ENCODE peak calls at places on chromosomes 2 and 18, in ten cellular contexts. One of them, this sample, is unnamed.

GRCh38 chr2:197107291-197108269 is 181.1 kb upstream of the PGAP1 start:
- DNase-seq in NCI-H524 treated with DMSO at 0.1 percent for 48 hours: no peak
- DNase-seq in WTC11: no peak
- DNase-seq in left ventricle myocardium inferior: peak; percentile 51
- DNase-seq in bronchial epithelial cell: no peak
- DNase-seq in T-helper 1 cell: no peak
- DNase-seq in CD4-positive, alpha-beta T cell: no peak
- DNase-seq in posterior cingulate gyrus: no peak
- DNase-seq in activated CD4-positive, alpha-beta memory T cell treated with anti-CD3 and anti-CD28 coated beads for 36 hours: no peak
- DNase-seq in lower leg skin: no peak
- DNase-seq in this sample: peak; percentile 71

GRCh38 chr2:174039551-174040416 is 74.6 kb upstream of the SP3 start:
- DNase-seq in NCI-H524 treated with DMSO at 0.1 percent for 48 hours: no peak
- DNase-seq in WTC11: peak; percentile 88
- DNase-seq in left ventricle myocardium inferior: peak; percentile 89
- DNase-seq in bronchial epithelial cell: peak; percentile 94
- DNase-seq in T-helper 1 cell: peak; percentile 73
- DNase-seq in CD4-positive, alpha-beta T cell: peak; percentile 65
- DNase-seq in posterior cingulate gyrus: peak; percentile 92
- DNase-seq in activated CD4-positive, alpha-beta memory T cell treated with anti-CD3 and anti-CD28 coated beads for 36 hours: peak; percentile 90
- DNase-seq in lower leg skin: peak; percentile 89
- DNase-seq in this sample: peak; percentile 87

GRCh38 chr2:238513346-238513745 is 86.6 kb downstream of the ASB1 start:
- DNase-seq in NCI-H524 treated with DMSO at 0.1 percent for 48 hours: no peak
- DNase-seq in WTC11: peak; percentile 80
- DNase-seq in left ventricle myocardium inferior: no peak
- DNase-seq in bronchial epithelial cell: peak; percentile 28
- DNase-seq in T-helper 1 cell: no peak
- DNase-seq in CD4-positive, alpha-beta T cell: no peak
- DNase-seq in posterior cingulate gyrus: no peak
- DNase-seq in activated CD4-positive, alpha-beta memory T cell treated with anti-CD3 and anti-CD28 coated beads for 36 hours: peak; percentile 51
- DNase-seq in lower leg skin: no peak
- DNase-seq in this sample: peak; percentile 19

GRCh38 chr2:97951155-97951670 is 44.5 kb downstream of the TMEM131 start:
- DNase-seq in NCI-H524 treated with DMSO at 0.1 percent for 48 hours: no peak
- DNase-seq in WTC11: no peak
- DNase-seq in left ventricle myocardium inferior: no peak
- DNase-seq in bronchial epithelial cell: peak; percentile 10
- DNase-seq in T-helper 1 cell: no peak
- DNase-seq in CD4-positive, alpha-beta T cell: no peak
- DNase-seq in posterior cingulate gyrus: no peak
- DNase-seq in activated CD4-positive, alpha-beta memory T cell treated with anti-CD3 and anti-CD28 coated beads for 36 hours: peak; percentile 40
- DNase-seq in lower leg skin: no peak
- DNase-seq in this sample: no peak

GRCh38 chr2:241226723-241227634 is 38.5 kb downstream of the ANO7 start:
- DNase-seq in NCI-H524 treated with DMSO at 0.1 percent for 48 hours: no peak
- DNase-seq in WTC11: no peak
- DNase-seq in left ventricle myocardium inferior: no peak
- DNase-seq in bronchial epithelial cell: no peak
- DNase-seq in T-helper 1 cell: no peak
- DNase-seq in CD4-positive, alpha-beta T cell: no peak
- DNase-seq in posterior cingulate gyrus: peak; percentile 76
- DNase-seq in activated CD4-positive, alpha-beta memory T cell treated with anti-CD3 and anti-CD28 coated beads for 36 hours: no peak
- DNase-seq in lower leg skin: no peak
- DNase-seq in this sample: no peak

GRCh38 chr18:79047556-79048244 is 21.5 kb upstream of the ATP9B start:
- DNase-seq in NCI-H524 treated with DMSO at 0.1 percent for 48 hours: no peak
- DNase-seq in WTC11: no peak
- DNase-seq in left ventricle myocardium inferior: no peak
- DNase-seq in bronchial epithelial cell: no peak
- DNase-seq in T-helper 1 cell: no peak
- DNase-seq in CD4-positive, alpha-beta T cell: no peak
- DNase-seq in posterior cingulate gyrus: no peak
- DNase-seq in activated CD4-positive, alpha-beta memory T cell treated with anti-CD3 and anti-CD28 coated beads for 36 hours: no peak
- DNase-seq in lower leg skin: no peak
- DNase-seq in this sample: no peak

GRCh38 chr2:218722876-218723477 is 12.3 kb downstream of the TTLL4 start:
- DNase-seq in NCI-H524 treated with DMSO at 0.1 percent for 48 hours: no peak
- DNase-seq in WTC11: no peak
- DNase-seq in left ventricle myocardium inferior: no peak
- DNase-seq in bronchial epithelial cell: no peak
- DNase-seq in T-helper 1 cell: no peak
- DNase-seq in CD4-positive, alpha-beta T cell: no peak
- DNase-seq in posterior cingulate gyrus: no peak
- DNase-seq in activated CD4-positive, alpha-beta memory T cell treated with anti-CD3 and anti-CD28 coated beads for 36 hours: no peak
- DNase-seq in lower leg skin: no peak
- DNase-seq in this sample: no peak

GRCh38 chr2:25041307-25041927 is 459 bp upstream of the EFR3B start:
- DNase-seq in NCI-H524 treated with DMSO at 0.1 percent for 48 hours: peak; percentile 42
- DNase-seq in WTC11: peak; percentile 81
- DNase-seq in left ventricle myocardium inferior: peak; percentile 47
- DNase-seq in bronchial epithelial cell: peak; percentile 45
- DNase-seq in T-helper 1 cell: peak; percentile 10
- DNase-seq in CD4-positive, alpha-beta T cell: peak; percentile 20
- DNase-seq in posterior cingulate gyrus: peak; percentile 89
- DNase-seq in activated CD4-positive, alpha-beta memory T cell treated with anti-CD3 and anti-CD28 coated beads for 36 hours: peak; percentile 38
- DNase-seq in lower leg skin: peak; percentile 28
- DNase-seq in this sample: peak; percentile 29

GRCh38 chr2:157825885-157826284 is 50.2 kb downstream of the ACVR1 start:
- DNase-seq in NCI-H524 treated with DMSO at 0.1 percent for 48 hours: peak; percentile 39
- DNase-seq in WTC11: no peak
- DNase-seq in left ventricle myocardium inferior: no peak
- DNase-seq in bronchial epithelial cell: peak; percentile 99
- DNase-seq in T-helper 1 cell: no peak
- DNase-seq in CD4-positive, alpha-beta T cell: no peak
- DNase-seq in posterior cingulate gyrus: no peak
- DNase-seq in activated CD4-positive, alpha-beta memory T cell treated with anti-CD3 and anti-CD28 coated beads for 36 hours: no peak
- DNase-seq in lower leg skin: peak; percentile 75
- DNase-seq in this sample: peak; percentile 41

GRCh38 chr2:233643128-233643527 is 6.9 kb downstream of the UGT1A10 start:
- DNase-seq in NCI-H524 treated with DMSO at 0.1 percent for 48 hours: no peak
- DNase-seq in WTC11: peak; percentile 62
- DNase-seq in left ventricle myocardium inferior: no peak
- DNase-seq in bronchial epithelial cell: peak; percentile 54
- DNase-seq in T-helper 1 cell: no peak
- DNase-seq in CD4-positive, alpha-beta T cell: no peak
- DNase-seq in posterior cingulate gyrus: no peak
- DNase-seq in activated CD4-positive, alpha-beta memory T cell treated with anti-CD3 and anti-CD28 coated beads for 36 hours: no peak
- DNase-seq in lower leg skin: no peak
- DNase-seq in this sample: no peak

GRCh38 chr2:12636837-12637581 is 79.7 kb upstream of the TRIB2 start:
- DNase-seq in NCI-H524 treated with DMSO at 0.1 percent for 48 hours: no peak
- DNase-seq in WTC11: no peak
- DNase-seq in left ventricle myocardium inferior: no peak
- DNase-seq in bronchial epithelial cell: no peak
- DNase-seq in T-helper 1 cell: no peak
- DNase-seq in CD4-positive, alpha-beta T cell: no peak
- DNase-seq in posterior cingulate gyrus: no peak
- DNase-seq in activated CD4-positive, alpha-beta memory T cell treated with anti-CD3 and anti-CD28 coated beads for 36 hours: no peak
- DNase-seq in lower leg skin: no peak
- DNase-seq in this sample: no peak

GRCh38 chr2:163347982-163348842 is 387.6 kb downstream of the FIGN start:
- DNase-seq in NCI-H524 treated with DMSO at 0.1 percent for 48 hours: no peak
- DNase-seq in WTC11: peak; percentile 84
- DNase-seq in left ventricle myocardium inferior: peak; percentile 75
- DNase-seq in bronchial epithelial cell: peak; percentile 48
- DNase-seq in T-helper 1 cell: no peak
- DNase-seq in CD4-positive, alpha-beta T cell: no peak
- DNase-seq in posterior cingulate gyrus: peak; percentile 94
- DNase-seq in activated CD4-positive, alpha-beta memory T cell treated with anti-CD3 and anti-CD28 coated beads for 36 hours: no peak
- DNase-seq in lower leg skin: peak; percentile 23
- DNase-seq in this sample: peak; percentile 64

GRCh38 chr18:55452123-55452611 is 135.8 kb downstream of the TCF4 start:
- DNase-seq in NCI-H524 treated with DMSO at 0.1 percent for 48 hours: no peak
- DNase-seq in WTC11: no peak
- DNase-seq in left ventricle myocardium inferior: no peak
- DNase-seq in bronchial epithelial cell: peak; percentile 89
- DNase-seq in T-helper 1 cell: no peak
- DNase-seq in CD4-positive, alpha-beta T cell: no peak
- DNase-seq in posterior cingulate gyrus: no peak
- DNase-seq in activated CD4-positive, alpha-beta memory T cell treated with anti-CD3 and anti-CD28 coated beads for 36 hours: no peak
- DNase-seq in lower leg skin: peak; percentile 73
- DNase-seq in this sample: peak; percentile 27

GRCh38 chr2:42503291-42503690 is 9.5 kb upstream of the KCNG3 start:
- DNase-seq in NCI-H524 treated with DMSO at 0.1 percent for 48 hours: no peak
- DNase-seq in WTC11: no peak
- DNase-seq in left ventricle myocardium inferior: no peak
- DNase-seq in bronchial epithelial cell: peak; percentile 51
- DNase-seq in T-helper 1 cell: no peak
- DNase-seq in CD4-positive, alpha-beta T cell: no peak
- DNase-seq in posterior cingulate gyrus: no peak
- DNase-seq in activated CD4-positive, alpha-beta memory T cell treated with anti-CD3 and anti-CD28 coated beads for 36 hours: no peak
- DNase-seq in lower leg skin: no peak
- DNase-seq in this sample: no peak

GRCh38 chr2:26562811-26563645 is 78.1 kb downstream of the CIB4 start:
- DNase-seq in NCI-H524 treated with DMSO at 0.1 percent for 48 hours: no peak
- DNase-seq in WTC11: no peak
- DNase-seq in left ventricle myocardium inferior: no peak
- DNase-seq in bronchial epithelial cell: peak; percentile 13
- DNase-seq in T-helper 1 cell: no peak
- DNase-seq in CD4-positive, alpha-beta T cell: no peak
- DNase-seq in posterior cingulate gyrus: peak; percentile 84
- DNase-seq in activated CD4-positive, alpha-beta memory T cell treated with anti-CD3 and anti-CD28 coated beads for 36 hours: no peak
- DNase-seq in lower leg skin: peak; percentile 30
- DNase-seq in this sample: peak; percentile 65

GRCh38 chr18:75527848-75528247 is 100.3 kb upstream of the SMIM21 start:
- DNase-seq in NCI-H524 treated with DMSO at 0.1 percent for 48 hours: no peak
- DNase-seq in WTC11: no peak
- DNase-seq in left ventricle myocardium inferior: no peak
- DNase-seq in bronchial epithelial cell: no peak
- DNase-seq in T-helper 1 cell: no peak
- DNase-seq in CD4-positive, alpha-beta T cell: no peak
- DNase-seq in posterior cingulate gyrus: no peak
- DNase-seq in activated CD4-positive, alpha-beta memory T cell treated with anti-CD3 and anti-CD28 coated beads for 36 hours: no peak
- DNase-seq in lower leg skin: no peak
- DNase-seq in this sample: no peak

GRCh38 chr2:180705122-180705521 is 275.3 kb upstream of the UBE2E3 start:
- DNase-seq in NCI-H524 treated with DMSO at 0.1 percent for 48 hours: no peak
- DNase-seq in WTC11: no peak
- DNase-seq in left ventricle myocardium inferior: no peak
- DNase-seq in bronchial epithelial cell: peak; percentile 79
- DNase-seq in T-helper 1 cell: no peak
- DNase-seq in CD4-positive, alpha-beta T cell: no peak
- DNase-seq in posterior cingulate gyrus: no peak
- DNase-seq in activated CD4-positive, alpha-beta memory T cell treated with anti-CD3 and anti-CD28 coated beads for 36 hours: no peak
- DNase-seq in lower leg skin: no peak
- DNase-seq in this sample: no peak

GRCh38 chr2:238376884-238377391 is 49.8 kb upstream of the ASB1 start:
- DNase-seq in NCI-H524 treated with DMSO at 0.1 percent for 48 hours: no peak
- DNase-seq in WTC11: no peak
- DNase-seq in left ventricle myocardium inferior: no peak
- DNase-seq in bronchial epithelial cell: peak; percentile 30
- DNase-seq in T-helper 1 cell: no peak
- DNase-seq in CD4-positive, alpha-beta T cell: no peak
- DNase-seq in posterior cingulate gyrus: no peak
- DNase-seq in activated CD4-positive, alpha-beta memory T cell treated with anti-CD3 and anti-CD28 coated beads for 36 hours: peak; percentile 40
- DNase-seq in lower leg skin: no peak
- DNase-seq in this sample: no peak

GRCh38 chr2:94994063-94994913 is 31.2 kb upstream of the MAL start:
- DNase-seq in NCI-H524 treated with DMSO at 0.1 percent for 48 hours: no peak
- DNase-seq in WTC11: no peak
- DNase-seq in left ventricle myocardium inferior: no peak
- DNase-seq in bronchial epithelial cell: no peak
- DNase-seq in T-helper 1 cell: no peak
- DNase-seq in CD4-positive, alpha-beta T cell: no peak
- DNase-seq in posterior cingulate gyrus: no peak
- DNase-seq in activated CD4-positive, alpha-beta memory T cell treated with anti-CD3 and anti-CD28 coated beads for 36 hours: no peak
- DNase-seq in lower leg skin: no peak
- DNase-seq in this sample: no peak

GRCh38 chr2:9637330-9637729 is 6.5 kb upstream of the YWHAQ start:
- DNase-seq in NCI-H524 treated with DMSO at 0.1 percent for 48 hours: no peak
- DNase-seq in WTC11: no peak
- DNase-seq in left ventricle myocardium inferior: no peak
- DNase-seq in bronchial epithelial cell: peak; percentile 57
- DNase-seq in T-helper 1 cell: no peak
- DNase-seq in CD4-positive, alpha-beta T cell: no peak
- DNase-seq in posterior cingulate gyrus: no peak
- DNase-seq in activated CD4-positive, alpha-beta memory T cell treated with anti-CD3 and anti-CD28 coated beads for 36 hours: no peak
- DNase-seq in lower leg skin: no peak
- DNase-seq in this sample: no peak

GRCh38 chr18:13915973-13916372 is 637 bp upstream of the MC2R start:
- DNase-seq in NCI-H524 treated with DMSO at 0.1 percent for 48 hours: peak; percentile 29
- DNase-seq in WTC11: no peak
- DNase-seq in left ventricle myocardium inferior: peak; percentile 38
- DNase-seq in bronchial epithelial cell: peak; percentile 13
- DNase-seq in T-helper 1 cell: no peak
- DNase-seq in CD4-positive, alpha-beta T cell: no peak
- DNase-seq in posterior cingulate gyrus: peak; percentile 41
- DNase-seq in activated CD4-positive, alpha-beta memory T cell treated with anti-CD3 and anti-CD28 coated beads for 36 hours: no peak
- DNase-seq in lower leg skin: no peak
- DNase-seq in this sample: no peak

GRCh38 chr2:177984739-177985138 is 87.8 kb downstream of the PDE11A start:
- DNase-seq in NCI-H524 treated with DMSO at 0.1 percent for 48 hours: no peak
- DNase-seq in WTC11: no peak
- DNase-seq in left ventricle myocardium inferior: no peak
- DNase-seq in bronchial epithelial cell: no peak
- DNase-seq in T-helper 1 cell: no peak
- DNase-seq in CD4-positive, alpha-beta T cell: no peak
- DNase-seq in posterior cingulate gyrus: no peak
- DNase-seq in activated CD4-positive, alpha-beta memory T cell treated with anti-CD3 and anti-CD28 coated beads for 36 hours: no peak
- DNase-seq in lower leg skin: no peak
- DNase-seq in this sample: no peak

GRCh38 chr18:1513519-1513918 is 608.8 kb downstream of the ADCYAP1 start:
- DNase-seq in NCI-H524 treated with DMSO at 0.1 percent for 48 hours: no peak
- DNase-seq in WTC11: no peak
- DNase-seq in left ventricle myocardium inferior: no peak
- DNase-seq in bronchial epithelial cell: no peak
- DNase-seq in T-helper 1 cell: no peak
- DNase-seq in CD4-positive, alpha-beta T cell: no peak
- DNase-seq in posterior cingulate gyrus: no peak
- DNase-seq in activated CD4-positive, alpha-beta memory T cell treated with anti-CD3 and anti-CD28 coated beads for 36 hours: no peak
- DNase-seq in lower leg skin: no peak
- DNase-seq in this sample: no peak

GRCh38 chr2:104790901-104791495 is 62.9 kb upstream of the POU3F3 start:
- DNase-seq in NCI-H524 treated with DMSO at 0.1 percent for 48 hours: no peak
- DNase-seq in WTC11: no peak
- DNase-seq in left ventricle myocardium inferior: no peak
- DNase-seq in bronchial epithelial cell: no peak
- DNase-seq in T-helper 1 cell: no peak
- DNase-seq in CD4-positive, alpha-beta T cell: no peak
- DNase-seq in posterior cingulate gyrus: no peak
- DNase-seq in activated CD4-positive, alpha-beta memory T cell treated with anti-CD3 and anti-CD28 coated beads for 36 hours: no peak
- DNase-seq in lower leg skin: no peak
- DNase-seq in this sample: no peak

GRCh38 chr18:23433360-23433759 is 19.7 kb upstream of the RIOK3 start:
- DNase-seq in NCI-H524 treated with DMSO at 0.1 percent for 48 hours: no peak
- DNase-seq in WTC11: no peak
- DNase-seq in left ventricle myocardium inferior: no peak
- DNase-seq in bronchial epithelial cell: no peak
- DNase-seq in T-helper 1 cell: no peak
- DNase-seq in CD4-positive, alpha-beta T cell: no peak
- DNase-seq in posterior cingulate gyrus: no peak
- DNase-seq in activated CD4-positive, alpha-beta memory T cell treated with anti-CD3 and anti-CD28 coated beads for 36 hours: no peak
- DNase-seq in lower leg skin: no peak
- DNase-seq in this sample: no peak

This sample was measured in tibial artery.